ENCODE peak calls at places on chromosomes 6 and 20, in four cellular contexts. One of them, this sample, is unnamed.

GRCh38 chr6:22557007-22557406 is 12.4 kb upstream of the HDGFL1 start:
- DNase-seq in GM12865: no peak
- DNase-seq in stimulated activated CD8-positive, alpha-beta memory T cell treated with anti-CD3 and anti-CD28 coated beads, Interleukin-2, amount 100 ng/mL, for 1 hour: no peak
- DNase-seq in amniotic stem cell: no peak
- DNase-seq in this sample: no peak

GRCh38 chr6:131063028-131063763 is at the start of gene EPB41L2:
- DNase-seq in stimulated activated CD8-positive, alpha-beta memory T cell treated with anti-CD3 and anti-CD28 coated beads, Interleukin-2, amount 100 ng/mL, for 1 hour: peak
- DNase-seq in GM12865: peak
- DNase-seq in amniotic stem cell: peak
- DNase-seq in this sample: peak

GRCh38 chr6:33967266-33967767 is 163.5 kb upstream of the MLN start:
- DNase-seq in GM12865: no peak
- DNase-seq in amniotic stem cell: no peak
- DNase-seq in stimulated activated CD8-positive, alpha-beta memory T cell treated with anti-CD3 and anti-CD28 coated beads, Interleukin-2, amount 100 ng/mL, for 1 hour: no peak
- DNase-seq in this sample: no peak

GRCh38 chr20:56788671-56789610 is 159.8 kb downstream of the TFAP2C start:
- DNase-seq in GM12865: no peak
- DNase-seq in stimulated activated CD8-positive, alpha-beta memory T cell treated with anti-CD3 and anti-CD28 coated beads, Interleukin-2, amount 100 ng/mL, for 1 hour: no peak
- DNase-seq in amniotic stem cell: no peak
- DNase-seq in this sample: no peak

GRCh38 chr6:127725821-127726220 is 148.8 kb downstream of the C6orf58 start:
- DNase-seq in amniotic stem cell: no peak
- DNase-seq in stimulated activated CD8-positive, alpha-beta memory T cell treated with anti-CD3 and anti-CD28 coated beads, Interleukin-2, amount 100 ng/mL, for 1 hour: no peak
- DNase-seq in GM12865: no peak
- DNase-seq in this sample: no peak

GRCh38 chr20:34720266-34720665 is 16.1 kb downstream of the TP53INP2 start:
- DNase-seq in amniotic stem cell: no peak
- DNase-seq in stimulated activated CD8-positive, alpha-beta memory T cell treated with anti-CD3 and anti-CD28 coated beads, Interleukin-2, amount 100 ng/mL, for 1 hour: no peak
- DNase-seq in GM12865: peak
- DNase-seq in this sample: no peak

GRCh38 chr6:27157461-27158315 is 89.8 kb upstream of the PRSS16 start:
- DNase-seq in amniotic stem cell: peak
- DNase-seq in stimulated activated CD8-positive, alpha-beta memory T cell treated with anti-CD3 and anti-CD28 coated beads, Interleukin-2, amount 100 ng/mL, for 1 hour: peak
- DNase-seq in GM12865: peak
- DNase-seq in this sample: no peak

GRCh38 chr6:78093861-78094360 is 441.1 kb downstream of the MEI4 start:
- DNase-seq in amniotic stem cell: no peak
- DNase-seq in GM12865: no peak
- DNase-seq in stimulated activated CD8-positive, alpha-beta memory T cell treated with anti-CD3 and anti-CD28 coated beads, Interleukin-2, amount 100 ng/mL, for 1 hour: no peak
- DNase-seq in this sample: no peak

GRCh38 chr6:16420715-16421461 is 182.5 kb downstream of the GMPR start:
- DNase-seq in GM12865: peak
- DNase-seq in amniotic stem cell: no peak
- DNase-seq in stimulated activated CD8-positive, alpha-beta memory T cell treated with anti-CD3 and anti-CD28 coated beads, Interleukin-2, amount 100 ng/mL, for 1 hour: no peak
- DNase-seq in this sample: peak

GRCh38 chr20:64157878-64158277 is 6.4 kb upstream of the MYT1 start:
- DNase-seq in GM12865: no peak
- DNase-seq in amniotic stem cell: no peak
- DNase-seq in stimulated activated CD8-positive, alpha-beta memory T cell treated with anti-CD3 and anti-CD28 coated beads, Interleukin-2, amount 100 ng/mL, for 1 hour: no peak
- DNase-seq in this sample: no peak

GRCh38 chr6:44038543-44039065 is 88.6 kb downstream of the MRPL14 start:
- DNase-seq in stimulated activated CD8-positive, alpha-beta memory T cell treated with anti-CD3 and anti-CD28 coated beads, Interleukin-2, amount 100 ng/mL, for 1 hour: no peak
- DNase-seq in GM12865: no peak
- DNase-seq in amniotic stem cell: no peak
- DNase-seq in this sample: no peak

GRCh38 chr20:5973172-5973571 is 22.7 kb downstream of the MCM8 start:
- DNase-seq in amniotic stem cell: no peak
- DNase-seq in GM12865: no peak
- DNase-seq in stimulated activated CD8-positive, alpha-beta memory T cell treated with anti-CD3 and anti-CD28 coated beads, Interleukin-2, amount 100 ng/mL, for 1 hour: no peak
- DNase-seq in this sample: no peak

GRCh38 chr6:144364727-144365126 is 79.6 kb downstream of the UTRN start:
- DNase-seq in GM12865: no peak
- DNase-seq in amniotic stem cell: no peak
- DNase-seq in stimulated activated CD8-positive, alpha-beta memory T cell treated with anti-CD3 and anti-CD28 coated beads, Interleukin-2, amount 100 ng/mL, for 1 hour: no peak
- DNase-seq in this sample: no peak

GRCh38 chr6:11712760-11713159 is 65.8 kb downstream of the ADTRP start:
- DNase-seq in amniotic stem cell: no peak
- DNase-seq in GM12865: peak
- DNase-seq in stimulated activated CD8-positive, alpha-beta memory T cell treated with anti-CD3 and anti-CD28 coated beads, Interleukin-2, amount 100 ng/mL, for 1 hour: no peak
- DNase-seq in this sample: no peak

GRCh38 chr20:46915580-46916243 is 21.1 kb downstream of the EYA2 start:
- DNase-seq in GM12865: no peak
- DNase-seq in amniotic stem cell: no peak
- DNase-seq in stimulated activated CD8-positive, alpha-beta memory T cell treated with anti-CD3 and anti-CD28 coated beads, Interleukin-2, amount 100 ng/mL, for 1 hour: no peak
- DNase-seq in this sample: no peak

GRCh38 chr6:37501632-37502466 is 2.2 kb upstream of the CCDC167 start:
- DNase-seq in GM12865: no peak
- DNase-seq in stimulated activated CD8-positive, alpha-beta memory T cell treated with anti-CD3 and anti-CD28 coated beads, Interleukin-2, amount 100 ng/mL, for 1 hour: no peak
- DNase-seq in amniotic stem cell: no peak
- DNase-seq in this sample: no peak

GRCh38 chr6:89162047-89162371 is 16.2 kb downstream of the PM20D2 start:
- DNase-seq in GM12865: no peak
- DNase-seq in amniotic stem cell: no peak
- DNase-seq in stimulated activated CD8-positive, alpha-beta memory T cell treated with anti-CD3 and anti-CD28 coated beads, Interleukin-2, amount 100 ng/mL, for 1 hour: no peak
- DNase-seq in this sample: no peak

GRCh38 chr20:58665606-58666005 is 14.5 kb downstream of the STX16 start:
- DNase-seq in amniotic stem cell: no peak
- DNase-seq in GM12865: no peak
- DNase-seq in stimulated activated CD8-positive, alpha-beta memory T cell treated with anti-CD3 and anti-CD28 coated beads, Interleukin-2, amount 100 ng/mL, for 1 hour: no peak
- DNase-seq in this sample: no peak

GRCh38 chr6:158854214-158855101 is 35.3 kb upstream of the EZR start:
- DNase-seq in amniotic stem cell: no peak
- DNase-seq in stimulated activated CD8-positive, alpha-beta memory T cell treated with anti-CD3 and anti-CD28 coated beads, Interleukin-2, amount 100 ng/mL, for 1 hour: no peak
- DNase-seq in GM12865: no peak
- DNase-seq in this sample: no peak

GRCh38 chr6:165694296-165694695 is 31.3 kb upstream of the PDE10A start:
- DNase-seq in amniotic stem cell: no peak
- DNase-seq in GM12865: no peak
- DNase-seq in stimulated activated CD8-positive, alpha-beta memory T cell treated with anti-CD3 and anti-CD28 coated beads, Interleukin-2, amount 100 ng/mL, for 1 hour: no peak
- DNase-seq in this sample: no peak

GRCh38 chr20:35870541-35871307 is 83.6 kb downstream of the SCAND1 start:
- DNase-seq in stimulated activated CD8-positive, alpha-beta memory T cell treated with anti-CD3 and anti-CD28 coated beads, Interleukin-2, amount 100 ng/mL, for 1 hour: no peak
- DNase-seq in amniotic stem cell: no peak
- DNase-seq in GM12865: no peak
- DNase-seq in this sample: no peak

GRCh38 chr6:113907107-113907506 is 50.0 kb downstream of the MARCKS start:
- DNase-seq in GM12865: no peak
- DNase-seq in amniotic stem cell: no peak
- DNase-seq in stimulated activated CD8-positive, alpha-beta memory T cell treated with anti-CD3 and anti-CD28 coated beads, Interleukin-2, amount 100 ng/mL, for 1 hour: no peak
- DNase-seq in this sample: no peak

GRCh38 chr6:169849396-169849795 is 98.0 kb downstream of the ERMARD start:
- DNase-seq in stimulated activated CD8-positive, alpha-beta memory T cell treated with anti-CD3 and anti-CD28 coated beads, Interleukin-2, amount 100 ng/mL, for 1 hour: no peak
- DNase-seq in GM12865: no peak
- DNase-seq in amniotic stem cell: no peak
- DNase-seq in this sample: no peak

This sample was measured in NCI-H1048.